ENCODE peak calls at places on chromosome 6, in five cellular contexts. H is thoracic aorta, A is upper lobe of left lung, Q is lower lobe of right lung, U is adipocyte. O is an unnamed sample.

GRCh38 chr6:165676435-165677068 is 13.5 kb upstream of the PDE10A start:
- DNase-seq in H (no peak), A (no peak), U (no peak), Q (no peak), O (no peak)

GRCh38 chr6:125503181-125503580 is 201.4 kb upstream of the HDDC2 start:
- DNase-seq in U (no peak), A (no peak), H (no peak), Q (no peak), O (no peak)

GRCh38 chr6:37222125-37222967 is 35.2 kb upstream of the TBC1D22B start:
- DNase-seq in H (peak; percentile 50), A (peak; percentile 95), Q (peak; percentile 91), U (peak; percentile 77), O (peak; percentile 91)

GRCh38 chr6:69181964-69182363 is 546.9 kb downstream of the ADGRB3 start:
- DNase-seq in H (no peak), Q (no peak), A (no peak), U (no peak), O (no peak)

GRCh38 chr6:104589940-104590339 is 269.8 kb downstream of the HACE1 start:
- DNase-seq in Q (no peak), U (no peak), H (no peak), A (no peak), O (no peak)

GRCh38 chr6:14861491-14861943 is 384.4 kb upstream of the JARID2 start:
- DNase-seq in H (no peak), U (no peak), A (no peak), Q (no peak), O (no peak)

GRCh38 chr6:157898640-157899039 is 75.6 kb downstream of the SNX9 start:
- DNase-seq in U (no peak), A (no peak), H (no peak), Q (no peak), O (no peak)

GRCh38 chr6:141963543-141964295 is 169.0 kb upstream of the GJE1 start:
- DNase-seq in A (no peak), U (no peak), H (no peak), Q (no peak), O (no peak)

GRCh38 chr6:137443901-137444300 is 50.3 kb downstream of the OLIG3 start:
- DNase-seq in U (no peak), Q (no peak), A (no peak), H (no peak), O (no peak)

GRCh38 chr6:10599046-10599445 is 77.9 kb downstream of the GCNT2 start:
- DNase-seq in H (no peak), A (no peak), Q (no peak), U (no peak), O (no peak)

GRCh38 chr6:3847521-3847920 is 1.7 kb upstream of the FAM50B start:
- DNase-seq in U (no peak), H (no peak), Q (no peak), A (no peak), O (no peak)

GRCh38 chr6:136035378-136036070 is 184.0 kb downstream of the PDE7B start:
- DNase-seq in H (no peak), A (no peak), U (peak; percentile 64), Q (no peak), O (no peak)

GRCh38 chr6:119183457-119183856 is 105.0 kb upstream of the FAM184A start:
- DNase-seq in H (no peak), A (no peak), U (no peak), Q (no peak), O (no peak)

GRCh38 chr6:98947411-98948292 is at the start of gene FBXL4:
- DNase-seq in U (peak; percentile 92), A (peak; percentile 92), H (peak; percentile 33), Q (peak; percentile 91), O (peak; percentile 88)

GRCh38 chr6:61134028-61134427 is 1152.0 kb downstream of the KHDRBS2 start:
- DNase-seq in U (no peak), A (no peak), H (no peak), Q (peak; percentile 18), O (no peak)

GRCh38 chr6:38320817-38321216 is 318.9 kb downstream of the BTBD9 start:
- DNase-seq in H (no peak), A (no peak), U (no peak), Q (no peak), O (no peak)

GRCh38 chr6:158708239-158708638 is 58.4 kb downstream of the SYTL3 start:
- DNase-seq in U (peak; percentile 39), A (no peak), H (no peak), Q (no peak), O (no peak)

GRCh38 chr6:127402890-127403617 is 56.1 kb downstream of the KIAA0408 start:
- DNase-seq in H (no peak), A (no peak), Q (no peak), U (no peak), O (no peak)

GRCh38 chr6:49082611-49083010 is 380.4 kb downstream of the MMUT start:
- DNase-seq in H (no peak), U (no peak), A (no peak), Q (no peak), O (no peak)

GRCh38 chr6:166988674-166989201 is 10.5 kb upstream of the CEP43 start:
- DNase-seq in Q (no peak), H (no peak), U (no peak), A (no peak), O (no peak)

GRCh38 chr6:73710948-73711347 is 14.9 kb downstream of the CD109 start:
- DNase-seq in A (no peak), U (no peak), H (no peak), Q (no peak), O (no peak)

GRCh38 chr6:45827952-45828530 is 187.6 kb downstream of the CLIC5 start:
- DNase-seq in A (no peak), U (no peak), H (no peak), Q (no peak), O (no peak)

GRCh38 chr6:69116658-69117057 is 481.6 kb downstream of the ADGRB3 start:
- DNase-seq in H (no peak), A (no peak), U (no peak), Q (no peak), O (no peak)

GRCh38 chr6:88166901-88167624 is 916 bp upstream of the CNR1 start:
- DNase-seq in Q (peak; percentile 46), H (no peak), U (no peak), A (no peak), O (no peak)

GRCh38 chr6:134272365-134272764 is 45.5 kb downstream of the SGK1 start:
- DNase-seq in H (no peak), Q (no peak), U (no peak), A (no peak), O (no peak)

GRCh38 chr6:154962751-154963150 is 32.4 kb upstream of the TIAM2 start:
- DNase-seq in U (peak; percentile 79), Q (no peak), H (no peak), A (no peak), O (no peak)

GRCh38 chr6:108698593-108699289 is 138.0 kb downstream of the FOXO3 start:
- DNase-seq in H (no peak), U (no peak), Q (no peak), A (no peak), O (no peak)

GRCh38 chr6:170137176-170137891 is 153.5 kb downstream of the DLL1 start:
- DNase-seq in Q (peak; percentile 48), H (no peak), A (peak; percentile 26), U (no peak), O (peak; percentile 64)

DNA sequence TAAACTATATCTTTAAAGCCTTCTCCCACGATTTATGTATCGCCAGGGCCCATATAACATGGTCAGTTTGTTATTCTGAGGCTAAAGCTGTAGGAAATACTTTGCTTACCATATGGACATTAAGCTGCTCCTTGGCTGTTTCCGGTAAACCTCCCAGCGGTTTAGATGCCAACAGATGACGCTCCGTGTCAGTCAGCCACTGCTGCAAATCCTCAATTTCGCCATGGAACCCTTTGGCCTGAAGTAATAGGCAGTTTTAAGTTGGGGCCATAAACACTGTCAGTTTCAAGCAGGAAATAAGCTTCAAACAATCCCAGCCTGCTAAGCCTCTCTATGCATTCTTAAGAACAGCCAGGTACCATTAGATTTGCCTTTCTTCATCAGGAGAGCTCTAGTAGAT is 145.4 kb downstream of the DST start:
- DNase-seq in A (no peak), H (no peak), U (no peak), Q (no peak), O (no peak)
- H3K36me3 ChIP-seq in A (peaks cover 74% of the 10 kb centered on the region), H (peaks cover 32% of the 10 kb centered on the region), U (peaks cover 74% of the 10 kb centered on the region), Q (peaks cover 66% of the 10 kb centered on the region), O (peaks cover 47% of the 10 kb centered on the region)

DNA sequence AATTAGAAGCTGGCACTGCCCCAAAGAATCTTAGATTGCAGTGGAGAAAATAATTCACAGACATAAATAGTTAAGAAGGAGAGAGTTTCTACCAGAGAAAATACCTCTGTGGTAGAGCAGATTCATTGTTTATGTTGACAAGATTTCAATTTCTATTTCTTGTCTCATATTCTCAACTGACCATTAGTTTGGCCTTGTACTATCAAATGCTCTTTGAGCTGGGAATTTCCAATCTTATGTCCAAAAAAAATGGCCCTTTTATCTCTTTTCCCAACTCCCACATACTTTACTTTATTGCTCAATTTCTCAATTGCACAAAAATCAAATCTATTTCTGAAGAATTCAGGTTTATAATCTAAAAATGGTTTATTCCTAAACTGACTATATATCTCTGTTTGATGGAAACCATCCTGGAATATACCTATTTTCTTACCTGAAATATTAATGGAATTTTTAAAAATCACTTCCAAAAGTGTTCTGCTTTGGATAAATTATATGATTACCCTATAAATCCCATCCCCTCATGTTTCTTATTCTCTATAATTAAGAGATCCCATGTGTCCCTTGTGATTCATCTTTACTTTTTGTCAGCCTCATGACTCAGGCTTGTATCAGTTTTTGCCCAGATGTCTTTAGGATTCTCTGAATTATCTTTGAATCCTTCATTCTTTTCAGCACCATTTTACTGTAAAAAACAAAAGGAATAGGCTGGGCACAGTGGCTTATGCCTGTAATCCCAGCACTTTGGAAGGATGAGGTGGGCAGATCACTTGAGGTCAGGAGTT is 804.3 kb upstream of the CITED2 start:
- DNase-seq in U (peak; percentile 44), Q (no peak), A (no peak), H (no peak), O (no peak)
- H3K36me3 ChIP-seq in U (no peaks in the 10 kb centered on the region), Q (no peaks in the 10 kb centered on the region), A (no peaks in the 10 kb centered on the region), H (no peaks in the 10 kb centered on the region), O (no peaks in the 10 kb centered on the region)

DNA sequence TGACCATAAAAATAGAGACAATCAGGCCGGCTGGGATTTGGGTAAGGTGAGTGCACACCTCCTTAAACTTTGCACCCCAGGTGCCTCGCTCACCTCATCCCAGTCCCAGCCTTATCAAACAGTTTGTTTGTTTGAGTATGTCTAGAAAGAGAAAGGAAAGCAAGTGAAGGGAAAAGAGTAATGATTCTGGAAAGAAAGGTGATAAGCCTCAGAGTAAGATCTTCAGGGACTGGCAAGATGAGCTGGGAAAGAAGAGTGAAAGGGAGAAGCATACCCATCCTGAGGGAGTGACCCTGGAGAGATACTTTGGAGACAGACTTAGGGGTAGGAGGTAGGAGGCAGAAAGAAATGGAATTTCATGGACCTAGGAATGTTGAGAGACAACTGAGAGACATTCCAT is 1.7 kb downstream of the TAP2 start:
- DNase-seq in Q (no peak), A (no peak), H (no peak), U (no peak), O (no peak)
- H3K36me3 ChIP-seq in Q (peaks cover 53% of the 10 kb centered on the region), A (peaks cover 56% of the 10 kb centered on the region), H (peaks cover 5% of the 10 kb centered on the region), U (peaks cover 29% of the 10 kb centered on the region), O (peaks cover 24% of the 10 kb centered on the region)

DNA sequence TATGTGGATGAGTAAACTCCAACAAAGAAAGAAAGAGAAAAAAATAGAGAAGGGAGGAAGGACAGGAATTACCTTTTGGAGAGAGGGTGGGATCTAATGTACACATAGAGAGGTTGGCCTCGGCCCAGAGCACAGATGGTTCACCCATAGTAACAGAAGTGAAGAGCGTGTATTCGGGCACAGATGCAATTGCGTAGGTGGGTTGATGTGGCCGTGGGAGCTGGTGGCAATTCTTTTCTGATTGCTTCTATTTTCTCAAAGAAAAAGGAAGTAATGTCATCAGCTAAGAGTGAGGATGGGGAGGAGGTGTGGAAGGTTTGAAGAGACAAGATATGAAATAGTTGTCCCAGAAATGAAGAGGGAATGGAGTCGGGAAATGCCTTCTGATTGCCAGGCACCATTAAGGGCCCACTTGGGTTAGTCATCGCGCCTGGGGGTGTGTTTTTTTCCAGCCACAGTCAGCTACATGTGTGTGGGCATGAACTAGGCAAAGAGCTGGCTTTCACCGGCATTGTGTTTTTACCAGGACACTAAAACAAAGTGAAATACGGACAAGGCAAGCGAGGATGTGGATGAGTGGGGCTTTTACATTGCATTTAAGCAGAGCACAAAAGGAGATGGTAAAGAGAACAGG is 158.7 kb downstream of the SYNE1 start:
- DNase-seq in Q (no peak), U (no peak), H (no peak), A (no peak), O (no peak)
- H3K36me3 ChIP-seq in Q (peaks cover 18% of the 10 kb centered on the region), U (no peaks in the 10 kb centered on the region), H (no peaks in the 10 kb centered on the region), A (peaks cover 31% of the 10 kb centered on the region), O (no peaks in the 10 kb centered on the region)

O was measured in ascending aorta.